ENCODE peak calls at places on chromosomes 12 and 14, in nine cellular contexts. One of them, this sample, is unnamed.

GRCh38 chr14:29937116-29937515 is 9.5 kb upstream of the PRKD1 start:
- DNase-seq in brain microvascular endothelial cell: no peak
- DNase-seq in ovary: no peak
- DNase-seq in heart right ventricle: no peak
- DNase-seq in hepatocyte: no peak
- DNase-seq in AG04450: no peak
- DNase-seq in psoas muscle: no peak
- DNase-seq in mammary epithelial cell: peak; percentile 24
- DNase-seq in GM23338: no peak
- DNase-seq in this sample: peak; percentile 76

GRCh38 chr12:24364921-24365320 is 415.5 kb upstream of the SOX5 start:
- DNase-seq in hepatocyte: no peak
- DNase-seq in psoas muscle: no peak
- DNase-seq in GM23338: no peak
- DNase-seq in mammary epithelial cell: no peak
- DNase-seq in brain microvascular endothelial cell: no peak
- DNase-seq in heart right ventricle: no peak
- DNase-seq in AG04450: no peak
- DNase-seq in ovary: no peak
- DNase-seq in this sample: peak; percentile 26

GRCh38 chr12:76108356-76108755 is 23.9 kb upstream of the NAP1L1 start:
- DNase-seq in GM23338: no peak
- DNase-seq in psoas muscle: no peak
- DNase-seq in brain microvascular endothelial cell: no peak
- DNase-seq in ovary: no peak
- DNase-seq in hepatocyte: no peak
- DNase-seq in mammary epithelial cell: no peak
- DNase-seq in heart right ventricle: no peak
- DNase-seq in AG04450: no peak
- DNase-seq in this sample: no peak

GRCh38 chr12:100612557-100612956 is 39.1 kb downstream of the GAS2L3 start:
- DNase-seq in heart right ventricle: no peak
- DNase-seq in hepatocyte: no peak
- DNase-seq in AG04450: no peak
- DNase-seq in mammary epithelial cell: no peak
- DNase-seq in GM23338: no peak
- DNase-seq in ovary: no peak
- DNase-seq in brain microvascular endothelial cell: no peak
- DNase-seq in psoas muscle: no peak
- DNase-seq in this sample: no peak

GRCh38 chr12:2416158-2416557 is 363.4 kb downstream of the CACNA1C start:
- DNase-seq in mammary epithelial cell: no peak
- DNase-seq in heart right ventricle: no peak
- DNase-seq in GM23338: no peak
- DNase-seq in hepatocyte: no peak
- DNase-seq in AG04450: no peak
- DNase-seq in psoas muscle: no peak
- DNase-seq in brain microvascular endothelial cell: no peak
- DNase-seq in ovary: no peak
- DNase-seq in this sample: no peak

GRCh38 chr12:22458301-22458917 is 85.9 kb downstream of the C2CD5 start:
- DNase-seq in ovary: no peak
- DNase-seq in psoas muscle: no peak
- DNase-seq in brain microvascular endothelial cell: no peak
- DNase-seq in mammary epithelial cell: no peak
- DNase-seq in AG04450: no peak
- DNase-seq in hepatocyte: no peak
- DNase-seq in GM23338: no peak
- DNase-seq in heart right ventricle: no peak
- DNase-seq in this sample: no peak

GRCh38 chr14:105850853-105851581 is 324.6 kb downstream of the TMEM121 start:
- DNase-seq in psoas muscle: no peak
- DNase-seq in brain microvascular endothelial cell: no peak
- DNase-seq in mammary epithelial cell: no peak
- DNase-seq in heart right ventricle: peak; percentile 1
- DNase-seq in GM23338: no peak
- DNase-seq in hepatocyte: no peak
- DNase-seq in ovary: no peak
- DNase-seq in AG04450: no peak
- DNase-seq in this sample: no peak

GRCh38 chr12:48071808-48072207 is 34.1 kb downstream of the SENP1 start:
- DNase-seq in hepatocyte: no peak
- DNase-seq in mammary epithelial cell: no peak
- DNase-seq in heart right ventricle: no peak
- DNase-seq in AG04450: no peak
- DNase-seq in ovary: no peak
- DNase-seq in psoas muscle: no peak
- DNase-seq in GM23338: no peak
- DNase-seq in brain microvascular endothelial cell: no peak
- DNase-seq in this sample: no peak

GRCh38 chr12:82858534-82858917 is 171.8 kb downstream of the TMTC2 start:
- DNase-seq in GM23338: peak; percentile 47
- DNase-seq in ovary: no peak
- DNase-seq in psoas muscle: no peak
- DNase-seq in brain microvascular endothelial cell: no peak
- DNase-seq in mammary epithelial cell: no peak
- DNase-seq in AG04450: no peak
- DNase-seq in heart right ventricle: no peak
- DNase-seq in hepatocyte: no peak
- DNase-seq in this sample: no peak

GRCh38 chr12:107415834-107416233 is 269.8 kb upstream of the PWP1 start:
- DNase-seq in heart right ventricle: no peak
- DNase-seq in psoas muscle: no peak
- DNase-seq in mammary epithelial cell: peak; percentile 90
- DNase-seq in AG04450: no peak
- DNase-seq in GM23338: no peak
- DNase-seq in ovary: no peak
- DNase-seq in hepatocyte: no peak
- DNase-seq in brain microvascular endothelial cell: no peak
- DNase-seq in this sample: no peak

GRCh38 chr14:93073833-93074769 is 41.6 kb downstream of the ITPK1 start:
- DNase-seq in heart right ventricle: no peak
- DNase-seq in GM23338: no peak
- DNase-seq in mammary epithelial cell: peak; percentile 32
- DNase-seq in hepatocyte: no peak
- DNase-seq in brain microvascular endothelial cell: peak; percentile 12
- DNase-seq in psoas muscle: peak; percentile 41
- DNase-seq in AG04450: no peak
- DNase-seq in ovary: no peak
- DNase-seq in this sample: peak; percentile 32

GRCh38 chr14:101075801-101076413 is 172.4 kb upstream of the RTL1 start:
- DNase-seq in hepatocyte: no peak
- DNase-seq in GM23338: no peak
- DNase-seq in mammary epithelial cell: no peak
- DNase-seq in AG04450: no peak
- DNase-seq in psoas muscle: no peak
- DNase-seq in heart right ventricle: no peak
- DNase-seq in ovary: no peak
- DNase-seq in brain microvascular endothelial cell: no peak
- DNase-seq in this sample: no peak

GRCh38 chr14:100981808-100982207 is 78.3 kb upstream of the RTL1 start:
- DNase-seq in mammary epithelial cell: peak; percentile 59
- DNase-seq in heart right ventricle: no peak
- DNase-seq in AG04450: no peak
- DNase-seq in ovary: no peak
- DNase-seq in brain microvascular endothelial cell: peak; percentile 74
- DNase-seq in hepatocyte: no peak
- DNase-seq in psoas muscle: no peak
- DNase-seq in GM23338: no peak
- DNase-seq in this sample: peak; percentile 35

GRCh38 chr12:131844656-131845055 is 16.5 kb downstream of the MMP17 start:
- DNase-seq in brain microvascular endothelial cell: no peak
- DNase-seq in hepatocyte: no peak
- DNase-seq in psoas muscle: no peak
- DNase-seq in AG04450: no peak
- DNase-seq in heart right ventricle: no peak
- DNase-seq in ovary: no peak
- DNase-seq in mammary epithelial cell: no peak
- DNase-seq in GM23338: no peak
- DNase-seq in this sample: no peak

GRCh38 chr12:131848753-131849152 is 20.6 kb downstream of the MMP17 start:
- DNase-seq in AG04450: no peak
- DNase-seq in heart right ventricle: no peak
- DNase-seq in mammary epithelial cell: no peak
- DNase-seq in psoas muscle: no peak
- DNase-seq in GM23338: no peak
- DNase-seq in hepatocyte: no peak
- DNase-seq in ovary: no peak
- DNase-seq in brain microvascular endothelial cell: no peak
- DNase-seq in this sample: no peak

GRCh38 chr12:131849700-131850553 is 21.7 kb downstream of the MMP17 start:
- DNase-seq in GM23338: no peak
- DNase-seq in hepatocyte: no peak
- DNase-seq in ovary: no peak
- DNase-seq in mammary epithelial cell: no peak
- DNase-seq in brain microvascular endothelial cell: no peak
- DNase-seq in heart right ventricle: no peak
- DNase-seq in psoas muscle: no peak
- DNase-seq in AG04450: no peak
- DNase-seq in this sample: no peak

GRCh38 chr12:131845121-131845520 is 16.9 kb downstream of the MMP17 start:
- DNase-seq in hepatocyte: no peak
- DNase-seq in psoas muscle: no peak
- DNase-seq in heart right ventricle: no peak
- DNase-seq in GM23338: no peak
- DNase-seq in ovary: no peak
- DNase-seq in brain microvascular endothelial cell: no peak
- DNase-seq in mammary epithelial cell: no peak
- DNase-seq in AG04450: no peak
- DNase-seq in this sample: no peak

DNA sequence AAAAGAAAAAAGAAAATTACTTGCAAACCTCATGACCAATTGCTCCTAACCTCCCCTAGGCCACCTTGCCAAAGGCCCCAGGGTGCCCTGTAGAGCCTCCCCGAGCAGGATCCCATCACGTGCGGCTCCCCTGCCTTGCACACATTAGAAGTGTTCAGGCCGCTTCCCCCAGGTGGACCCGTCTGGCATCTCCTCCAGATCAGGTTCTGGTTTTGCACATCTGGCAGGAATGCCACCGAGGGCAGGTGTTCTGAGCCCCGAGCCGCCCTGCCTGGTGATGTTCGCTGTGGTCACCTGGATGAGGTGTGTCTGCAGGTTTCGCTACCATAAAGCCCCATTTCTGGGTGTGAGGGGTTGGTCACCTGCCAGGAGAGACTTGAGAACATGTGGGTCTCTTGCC is 19.3 kb downstream of the MMP17 start:
- DNase-seq in heart right ventricle: no peak
- DNase-seq in AG04450: no peak
- DNase-seq in mammary epithelial cell: no peak
- DNase-seq in ovary: no peak
- DNase-seq in hepatocyte: no peak
- DNase-seq in GM23338: no peak
- DNase-seq in brain microvascular endothelial cell: no peak
- DNase-seq in psoas muscle: no peak
- DNase-seq in this sample: no peak
- H3K4me3 ChIP-seq in heart right ventricle: no peak overlapping the region
- H3K4me3 ChIP-seq in AG04450: no peak overlapping the region
- H3K4me3 ChIP-seq in mammary epithelial cell: no peak overlapping the region
- H3K4me3 ChIP-seq in ovary: no peak overlapping the region
- H3K4me3 ChIP-seq in hepatocyte: no peak overlapping the region
- H3K4me3 ChIP-seq in GM23338: no peak overlapping the region
- H3K4me3 ChIP-seq in brain microvascular endothelial cell: no peak overlapping the region
- H3K4me3 ChIP-seq in psoas muscle: no peak overlapping the region
- H3K4me3 ChIP-seq in this sample: no peak overlapping the region

GRCh38 chr12:105561981-105562726 is 231.7 kb downstream of the C12orf75 start:
- DNase-seq in mammary epithelial cell: peak; percentile 76
- DNase-seq in brain microvascular endothelial cell: peak; percentile 67
- DNase-seq in AG04450: peak; percentile 62
- DNase-seq in psoas muscle: peak; percentile 56
- DNase-seq in GM23338: peak; percentile 6
- DNase-seq in ovary: peak; percentile 27
- DNase-seq in hepatocyte: peak; percentile 31
- DNase-seq in heart right ventricle: peak; percentile 15
- DNase-seq in this sample: peak; percentile 86
- TF ChIP-seq CTCF in mammary epithelial cell: peak; percentile 23
- TF ChIP-seq CTCF in brain microvascular endothelial cell: no peak
- TF ChIP-seq CTCF in AG04450: no peak
- TF ChIP-seq CTCF in psoas muscle: no peak
- TF ChIP-seq CTCF in GM23338: peak; percentile 12
- TF ChIP-seq CTCF in ovary: no peak
- TF ChIP-seq CTCF in hepatocyte: no peak
- TF ChIP-seq CTCF in heart right ventricle: no peak
- TF ChIP-seq CTCF in this sample: peak; percentile 22

DNA sequence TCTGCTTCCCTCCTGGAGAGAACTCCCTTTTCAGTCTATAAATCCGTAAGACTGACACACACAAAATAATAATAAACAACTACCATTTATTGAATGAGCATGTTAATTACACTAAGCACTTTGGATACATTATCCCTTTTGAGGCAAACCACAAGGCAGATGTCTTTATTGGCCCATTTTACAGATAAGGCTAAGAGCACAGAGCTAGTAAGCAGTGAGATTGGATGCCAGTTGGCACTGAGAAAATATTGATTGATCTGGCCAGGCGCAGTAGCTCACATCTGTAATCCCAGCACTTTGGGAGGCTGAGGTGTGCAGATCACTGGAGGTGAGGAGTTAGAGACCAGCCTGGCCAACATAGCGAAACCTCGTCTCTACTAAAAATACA is 21.9 kb upstream of the RBM19 start:
- DNase-seq in ovary: no peak
- DNase-seq in hepatocyte: no peak
- DNase-seq in AG04450: no peak
- DNase-seq in GM23338: no peak
- DNase-seq in mammary epithelial cell: no peak
- DNase-seq in brain microvascular endothelial cell: no peak
- DNase-seq in psoas muscle: no peak
- DNase-seq in heart right ventricle: no peak
- DNase-seq in this sample: no peak
- H3K27me3 ChIP-seq in ovary: no peaks in the 10 kb centered on the region
- H3K27me3 ChIP-seq in hepatocyte: no peaks in the 10 kb centered on the region
- H3K27me3 ChIP-seq in AG04450: peaks cover 13% of the 10 kb centered on the region
- H3K27me3 ChIP-seq in GM23338: no peaks in the 10 kb centered on the region
- H3K27me3 ChIP-seq in mammary epithelial cell: no peaks in the 10 kb centered on the region
- H3K27me3 ChIP-seq in brain microvascular endothelial cell: no peaks in the 10 kb centered on the region
- H3K27me3 ChIP-seq in psoas muscle: peaks cover 19% of the 10 kb centered on the region
- H3K27me3 ChIP-seq in heart right ventricle: peaks cover 19% of the 10 kb centered on the region
- H3K27me3 ChIP-seq in this sample: no peaks in the 10 kb centered on the region

DNA sequence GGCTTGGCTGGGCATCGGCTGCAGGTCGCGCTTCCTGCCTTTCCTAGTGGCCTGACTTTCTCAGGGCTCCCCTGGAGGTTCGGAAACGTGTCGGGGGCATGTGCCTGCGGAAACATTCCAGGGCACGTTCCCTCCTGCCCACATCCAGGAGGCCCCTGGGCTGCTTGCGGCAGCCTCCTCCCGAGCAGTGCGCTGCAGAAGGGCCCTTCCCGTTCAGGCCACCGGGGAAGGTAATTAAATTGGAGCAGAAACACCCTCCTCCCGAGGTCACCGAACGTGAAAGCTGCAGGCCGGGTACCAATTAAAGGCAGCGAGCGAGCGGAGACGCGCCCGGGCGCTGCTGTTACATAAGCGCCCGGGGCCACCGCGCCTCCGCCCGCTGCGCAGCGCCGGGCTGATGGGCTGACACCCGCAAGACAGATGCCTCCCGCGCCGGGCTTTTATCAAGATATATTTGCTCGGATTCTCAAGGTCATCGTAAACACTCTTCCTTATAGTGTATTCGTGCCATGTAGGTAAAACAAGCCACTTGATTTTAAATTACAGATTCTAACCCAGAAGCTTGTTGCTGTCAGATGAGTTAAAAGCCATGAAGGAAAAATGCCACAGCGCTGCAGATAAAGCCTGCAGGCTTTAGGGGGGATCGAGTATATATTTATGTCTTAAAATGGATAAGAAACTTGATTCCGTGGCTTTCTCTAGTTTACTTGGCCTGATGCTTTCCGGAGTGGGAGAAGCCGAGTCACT is 31.4 kb downstream of the SSPN start:
- DNase-seq in mammary epithelial cell: peak; percentile 75
- DNase-seq in AG04450: no peak
- DNase-seq in brain microvascular endothelial cell: no peak
- DNase-seq in ovary: peak; percentile 44
- DNase-seq in heart right ventricle: peak; percentile 30
- DNase-seq in GM23338: peak; percentile 84
- DNase-seq in hepatocyte: peak; percentile 51
- DNase-seq in psoas muscle: peak; percentile 27
- DNase-seq in this sample: peak; percentile 63
- H3K4me3 ChIP-seq in mammary epithelial cell: peak overlapping the region; percentile 21
- H3K4me3 ChIP-seq in AG04450: peak overlapping the region; percentile 49
- H3K4me3 ChIP-seq in brain microvascular endothelial cell: peak overlapping the region; percentile 57
- H3K4me3 ChIP-seq in ovary: peak overlapping the region; percentile 43
- H3K4me3 ChIP-seq in heart right ventricle: peak overlapping the region; percentile 24
- H3K4me3 ChIP-seq in GM23338: peak overlapping the region; percentile 66
- H3K4me3 ChIP-seq in hepatocyte: peak overlapping the region; percentile 37
- H3K4me3 ChIP-seq in psoas muscle: peak overlapping the region; percentile 63
- H3K4me3 ChIP-seq in this sample: peak overlapping the region; percentile 29